ENCODE peak calls at places on chromosomes 7 and 10, in six cellular contexts. E, D, T, Q, U and G are unnamed samples.

GRCh38 chr7:24864214-24864817 is 107.1 kb upstream of the GSDME start:
- ATAC-seq in D (no peak), E (no peak), T (no peak), Q (no peak), U (no peak), G (no peak)

GRCh38 chr7:73555411-73555982 is 2.0 kb downstream of the BCL7B start:
- ATAC-seq in U (no peak), D (no peak), T (no peak), Q (no peak), E (no peak), G (no peak)

GRCh38 chr10:128569546-128569945 is 443.3 kb upstream of the MKI67 start:
- ATAC-seq in D (no peak), E (no peak), Q (no peak), T (no peak), U (no peak), G (no peak)

GRCh38 chr10:84241185-84241790 is at the start of gene LRIT1:
- ATAC-seq in U (no peak), T (no peak), Q (no peak), D (no peak), E (no peak), G (no peak)

GRCh38 chr7:55409474-55410225 is 44.5 kb downstream of the LANCL2 start:
- ATAC-seq in Q (no peak), U (peak), T (peak), E (no peak), D (peak), G (no peak)

GRCh38 chr7:366171-366916 is 76.4 kb downstream of the FOXL3 start:
- ATAC-seq in U (no peak), D (no peak), T (no peak), Q (no peak), E (no peak), G (peak)

GRCh38 chr10:47058961-47059391 is 147.7 kb downstream of the PTPN20 start:
- ATAC-seq in Q (no peak), T (no peak), U (no peak), E (no peak), D (no peak), G (no peak)

GRCh38 chr7:106057204-106057961 is 54.7 kb downstream of the SYPL1 start:
- ATAC-seq in D (no peak), E (no peak), Q (no peak), U (no peak), T (no peak), G (no peak)

GRCh38 chr10:71840177-71840711 is 10.8 kb downstream of the PSAP start:
- ATAC-seq in E (peak), Q (peak), U (peak), T (no peak), D (peak), G (no peak)

GRCh38 chr10:86360657-86361056 is 5.9 kb downstream of the GRID1 start:
- ATAC-seq in T (no peak), U (no peak), E (no peak), D (no peak), Q (no peak), G (no peak)

GRCh38 chr10:8172604-8173003 is 118.1 kb downstream of the GATA3 start:
- ATAC-seq in E (no peak), D (no peak), U (no peak), Q (no peak), T (no peak), G (no peak)

GRCh38 chr10:131726967-131727366 is 173.8 kb upstream of the PPP2R2D start:
- ATAC-seq in Q (no peak), U (no peak), T (no peak), D (no peak), E (no peak), G (no peak)

GRCh38 chr7:83937930-83938329 is 256.7 kb downstream of the SEMA3A start:
- ATAC-seq in E (no peak), U (no peak), D (peak), T (no peak), Q (no peak), G (no peak)

GRCh38 chr7:35707422-35707821 is 12.5 kb upstream of the HERPUD2 start:
- ATAC-seq in U (no peak), D (no peak), Q (no peak), T (no peak), E (peak), G (no peak)

GRCh38 chr7:139232893-139233292 is 1.9 kb downstream of the UBN2 start:
- ATAC-seq in Q (no peak), T (no peak), E (no peak), D (no peak), U (no peak), G (no peak)

GRCh38 chr7:122299935-122300606 is 4.5 kb downstream of the FEZF1 start:
- ATAC-seq in D (no peak), E (peak), T (no peak), U (no peak), Q (no peak), G (no peak)

GRCh38 chr10:6625428-6625827 is 45.4 kb upstream of the PRKCQ start:
- ATAC-seq in U (no peak), T (no peak), D (no peak), Q (no peak), E (no peak), G (no peak)

GRCh38 chr10:105102977-105103376 is 461.9 kb downstream of the SORCS3 start:
- ATAC-seq in Q (no peak), D (no peak), T (no peak), U (no peak), E (no peak), G (no peak)

GRCh38 chr7:27196287-27196739 is 3.6 kb downstream of the HOXA13 start:
- ATAC-seq in T (peak), E (no peak), Q (peak), U (no peak), D (peak), G (no peak)

GRCh38 chr10:11176746-11177145 is 159.1 kb downstream of the CELF2 start:
- ATAC-seq in D (peak), Q (no peak), U (no peak), T (peak), E (no peak), G (peak)

GRCh38 chr10:104350146-104350635 is 3.4 kb upstream of the CFAP58 start:
- ATAC-seq in Q (peak), T (peak), E (peak), U (peak), D (peak), G (peak)